ENCODE peak calls at places on chromosomes 16 and 17, in seven cellular contexts. One of them, this sample, is unnamed.

GRCh38 chr17:258906-259305 is 77.5 kb upstream of the DOC2B start:
- DNase-seq in fibroblast of pulmonary artery: no peak
- DNase-seq in heart right ventricle: no peak
- DNase-seq in brain microvascular endothelial cell: no peak
- DNase-seq in WTC11: peak
- DNase-seq in colonic mucosa: peak
- DNase-seq in heart left ventricle: peak
- DNase-seq in this sample: peak

GRCh38 chr16:85430523-85431381 is 182.4 kb upstream of the GSE1 start:
- DNase-seq in brain microvascular endothelial cell: no peak
- DNase-seq in heart right ventricle: no peak
- DNase-seq in heart left ventricle: no peak
- DNase-seq in colonic mucosa: peak
- DNase-seq in WTC11: peak
- DNase-seq in fibroblast of pulmonary artery: no peak
- DNase-seq in this sample: peak

GRCh38 chr17:80101946-80102706 is 745 bp downstream of the GAA start:
- DNase-seq in WTC11: no peak
- DNase-seq in heart left ventricle: no peak
- DNase-seq in fibroblast of pulmonary artery: peak
- DNase-seq in colonic mucosa: peak
- DNase-seq in brain microvascular endothelial cell: peak
- DNase-seq in heart right ventricle: peak
- DNase-seq in this sample: no peak

GRCh38 chr17:74532115-74532514 is 840 bp upstream of the CD300LB start:
- DNase-seq in heart right ventricle: no peak
- DNase-seq in brain microvascular endothelial cell: no peak
- DNase-seq in colonic mucosa: peak
- DNase-seq in WTC11: peak
- DNase-seq in heart left ventricle: peak
- DNase-seq in fibroblast of pulmonary artery: no peak
- DNase-seq in this sample: no peak

GRCh38 chr16:61105544-61105943 is 930.7 kb downstream of the CDH8 start:
- DNase-seq in colonic mucosa: no peak
- DNase-seq in heart left ventricle: no peak
- DNase-seq in heart right ventricle: no peak
- DNase-seq in fibroblast of pulmonary artery: no peak
- DNase-seq in brain microvascular endothelial cell: no peak
- DNase-seq in WTC11: no peak
- DNase-seq in this sample: no peak

GRCh38 chr17:31690118-31690517 is 168.9 kb downstream of the COPRS start:
- DNase-seq in brain microvascular endothelial cell: no peak
- DNase-seq in heart left ventricle: no peak
- DNase-seq in WTC11: no peak
- DNase-seq in fibroblast of pulmonary artery: no peak
- DNase-seq in colonic mucosa: no peak
- DNase-seq in heart right ventricle: no peak
- DNase-seq in this sample: no peak

GRCh38 chr17:11332706-11333105 is 91.7 kb downstream of the SHISA6 start:
- DNase-seq in brain microvascular endothelial cell: no peak
- DNase-seq in colonic mucosa: no peak
- DNase-seq in fibroblast of pulmonary artery: no peak
- DNase-seq in heart left ventricle: no peak
- DNase-seq in heart right ventricle: no peak
- DNase-seq in WTC11: no peak
- DNase-seq in this sample: no peak

GRCh38 chr16:79653337-79654000 is 52.9 kb upstream of the MAF start:
- DNase-seq in colonic mucosa: peak
- DNase-seq in brain microvascular endothelial cell: no peak
- DNase-seq in heart right ventricle: peak
- DNase-seq in heart left ventricle: peak
- DNase-seq in fibroblast of pulmonary artery: peak
- DNase-seq in WTC11: no peak
- DNase-seq in this sample: no peak

GRCh38 chr17:17824780-17825614 is 11.8 kb downstream of the SREBF1 start:
- DNase-seq in heart right ventricle: no peak
- DNase-seq in brain microvascular endothelial cell: no peak
- DNase-seq in WTC11: no peak
- DNase-seq in heart left ventricle: no peak
- DNase-seq in fibroblast of pulmonary artery: no peak
- DNase-seq in colonic mucosa: no peak
- DNase-seq in this sample: no peak

GRCh38 chr17:30133197-30133596 is 16.6 kb downstream of the NSRP1 start:
- DNase-seq in heart right ventricle: no peak
- DNase-seq in brain microvascular endothelial cell: no peak
- DNase-seq in fibroblast of pulmonary artery: no peak
- DNase-seq in heart left ventricle: no peak
- DNase-seq in colonic mucosa: no peak
- DNase-seq in WTC11: no peak
- DNase-seq in this sample: no peak

GRCh38 chr16:17312100-17312732 is 158.5 kb downstream of the XYLT1 start:
- DNase-seq in fibroblast of pulmonary artery: no peak
- DNase-seq in colonic mucosa: peak
- DNase-seq in heart left ventricle: no peak
- DNase-seq in heart right ventricle: no peak
- DNase-seq in WTC11: no peak
- DNase-seq in brain microvascular endothelial cell: no peak
- DNase-seq in this sample: no peak

GRCh38 chr17:79464310-79465010 is 146.4 kb downstream of the RBFOX3 start:
- DNase-seq in brain microvascular endothelial cell: no peak
- DNase-seq in heart right ventricle: no peak
- DNase-seq in WTC11: no peak
- DNase-seq in fibroblast of pulmonary artery: no peak
- DNase-seq in colonic mucosa: no peak
- DNase-seq in heart left ventricle: no peak
- DNase-seq in this sample: no peak

GRCh38 chr17:32529604-32530003 is 42.8 kb downstream of the CDK5R1 start:
- DNase-seq in fibroblast of pulmonary artery: peak
- DNase-seq in WTC11: no peak
- DNase-seq in brain microvascular endothelial cell: peak
- DNase-seq in heart right ventricle: no peak
- DNase-seq in colonic mucosa: no peak
- DNase-seq in heart left ventricle: no peak
- DNase-seq in this sample: no peak

GRCh38 chr17:41178843-41179616 is 1.0 kb upstream of the KRTAP4-2 start:
- DNase-seq in heart right ventricle: no peak
- DNase-seq in WTC11: no peak
- DNase-seq in heart left ventricle: no peak
- DNase-seq in fibroblast of pulmonary artery: no peak
- DNase-seq in brain microvascular endothelial cell: no peak
- DNase-seq in colonic mucosa: no peak
- DNase-seq in this sample: no peak
- TF ChIP-seq CTCF in heart right ventricle: no peak
- TF ChIP-seq CTCF in WTC11: no peak
- TF ChIP-seq CTCF in heart left ventricle: no peak
- TF ChIP-seq CTCF in fibroblast of pulmonary artery: no peak
- TF ChIP-seq CTCF in brain microvascular endothelial cell: no peak
- TF ChIP-seq CTCF in colonic mucosa: no peak
- TF ChIP-seq CTCF in this sample: no peak

GRCh38 chr16:30983898-30984610 is 953 bp upstream of the HSD3B7 start:
- DNase-seq in colonic mucosa: no peak
- DNase-seq in heart left ventricle: no peak
- DNase-seq in WTC11: no peak
- DNase-seq in fibroblast of pulmonary artery: no peak
- DNase-seq in heart right ventricle: no peak
- DNase-seq in brain microvascular endothelial cell: no peak
- DNase-seq in this sample: no peak

GRCh38 chr16:30984669-30985400 is at the start of gene HSD3B7:
- DNase-seq in fibroblast of pulmonary artery: peak
- DNase-seq in WTC11: peak
- DNase-seq in heart right ventricle: peak
- DNase-seq in brain microvascular endothelial cell: peak
- DNase-seq in colonic mucosa: peak
- DNase-seq in heart left ventricle: peak
- DNase-seq in this sample: no peak

GRCh38 chr16:30985401-30986128 is 558 bp downstream of the HSD3B7 start:
- DNase-seq in WTC11: peak
- DNase-seq in fibroblast of pulmonary artery: no peak
- DNase-seq in colonic mucosa: peak
- DNase-seq in brain microvascular endothelial cell: no peak
- DNase-seq in heart left ventricle: no peak
- DNase-seq in heart right ventricle: no peak
- DNase-seq in this sample: no peak

GRCh38 chr16:30987581-30988190 is 2.7 kb downstream of the HSD3B7 start:
- DNase-seq in heart left ventricle: no peak
- DNase-seq in colonic mucosa: no peak
- DNase-seq in WTC11: no peak
- DNase-seq in fibroblast of pulmonary artery: no peak
- DNase-seq in heart right ventricle: no peak
- DNase-seq in brain microvascular endothelial cell: no peak
- DNase-seq in this sample: no peak

GRCh38 chr16:30986129-30986991 is 1.4 kb downstream of the HSD3B7 start:
- DNase-seq in colonic mucosa: no peak
- DNase-seq in heart left ventricle: no peak
- DNase-seq in brain microvascular endothelial cell: no peak
- DNase-seq in fibroblast of pulmonary artery: no peak
- DNase-seq in WTC11: no peak
- DNase-seq in heart right ventricle: no peak
- DNase-seq in this sample: no peak
- TF ChIP-seq CTCF in colonic mucosa: no peak
- TF ChIP-seq CTCF in heart left ventricle: no peak
- TF ChIP-seq CTCF in brain microvascular endothelial cell: peak
- TF ChIP-seq CTCF in fibroblast of pulmonary artery: no peak
- TF ChIP-seq CTCF in WTC11: no peak
- TF ChIP-seq CTCF in heart right ventricle: no peak
- TF ChIP-seq CTCF in this sample: no peak

DNA sequence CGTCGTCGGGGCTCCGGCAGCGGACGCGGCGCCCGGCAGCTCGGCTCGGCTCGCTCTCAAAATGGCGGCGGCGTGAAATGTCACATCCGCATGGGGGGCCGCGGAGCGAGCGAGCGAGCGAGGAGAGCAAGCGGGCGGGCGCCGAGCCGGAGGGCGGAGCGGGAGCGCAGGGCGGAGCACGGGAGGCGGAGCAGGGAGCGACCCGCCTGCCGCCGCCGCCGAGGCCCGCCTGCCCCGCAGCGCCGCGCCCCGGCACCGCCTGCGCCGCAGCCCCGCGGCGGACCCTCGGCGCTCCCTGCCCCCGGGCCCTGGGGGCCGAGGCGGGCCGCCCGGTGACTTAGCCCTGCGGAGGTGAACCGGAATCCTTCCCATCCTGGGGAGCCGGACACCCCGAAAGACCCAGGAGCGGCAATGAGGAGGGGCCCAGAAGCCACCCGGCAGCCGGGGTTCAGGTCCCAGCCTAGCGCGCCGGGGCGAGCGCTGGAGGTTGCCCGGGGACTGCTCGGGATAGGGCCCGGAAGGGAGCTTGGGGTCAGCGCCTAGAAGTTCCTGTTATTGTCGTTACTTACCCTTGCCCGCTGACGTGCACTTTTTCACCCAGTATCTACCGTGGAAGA is at the start of gene USP7:
- DNase-seq in heart left ventricle: peak
- DNase-seq in WTC11: peak
- DNase-seq in heart right ventricle: peak
- DNase-seq in brain microvascular endothelial cell: peak
- DNase-seq in colonic mucosa: peak
- DNase-seq in fibroblast of pulmonary artery: peak
- DNase-seq in this sample: peak
- TF ChIP-seq CTCF in heart left ventricle: no peak
- TF ChIP-seq CTCF in WTC11: no peak
- TF ChIP-seq CTCF in heart right ventricle: no peak
- TF ChIP-seq CTCF in brain microvascular endothelial cell: no peak
- TF ChIP-seq CTCF in colonic mucosa: no peak
- TF ChIP-seq CTCF in fibroblast of pulmonary artery: no peak
- TF ChIP-seq CTCF in this sample: no peak

DNA sequence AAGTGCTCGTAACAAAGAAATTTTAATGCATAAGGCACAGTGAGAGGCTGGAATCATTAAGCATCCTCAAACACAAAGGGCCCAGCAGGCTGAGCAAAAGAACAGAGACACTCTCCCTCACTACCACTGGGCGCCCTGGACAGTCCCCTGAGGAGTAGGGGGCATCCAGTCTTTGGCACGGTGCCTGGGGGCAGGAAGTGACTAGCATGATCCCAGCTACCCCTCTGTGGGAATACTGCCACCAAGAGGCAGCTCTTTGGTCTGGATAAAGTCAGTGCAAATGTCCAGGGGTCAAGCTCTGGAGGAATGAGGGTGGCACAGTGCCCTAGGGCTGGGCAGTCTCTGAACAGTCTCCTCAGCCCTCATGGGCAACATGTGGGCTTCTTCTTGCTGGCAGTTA is 2.6 kb upstream of the PROCA1 start:
- DNase-seq in heart right ventricle: no peak
- DNase-seq in colonic mucosa: no peak
- DNase-seq in brain microvascular endothelial cell: no peak
- DNase-seq in fibroblast of pulmonary artery: no peak
- DNase-seq in heart left ventricle: no peak
- DNase-seq in WTC11: no peak
- DNase-seq in this sample: no peak
- TF ChIP-seq CTCF in heart right ventricle: no peak
- TF ChIP-seq CTCF in colonic mucosa: no peak
- TF ChIP-seq CTCF in brain microvascular endothelial cell: peak
- TF ChIP-seq CTCF in fibroblast of pulmonary artery: no peak
- TF ChIP-seq CTCF in heart left ventricle: no peak
- TF ChIP-seq CTCF in WTC11: no peak
- TF ChIP-seq CTCF in this sample: peak